ENCODE peak calls at places on chromosomes 6 and 20, in nine cellular contexts. K is SK-N-SH, R is left ventricle myocardium inferior, D is osteocyte, S is B cell, L is glutamatergic neuron, N is Panc1, P is OCI-LY7, A is A673. Y is an unnamed sample.
A peak's percentile ranks its signal among the peaks of the same experiment; 100 is the strongest.

GRCh38 chr6:52725133-52725529 is 38.1 kb downstream of the GSTA2 start:
- DNase-seq in K (no peak), R (no peak), D (no peak), S (no peak), L (no peak), N (no peak), P (no peak), A (no peak), Y (no peak)

GRCh38 chr20:50967621-50968020 is 9.0 kb downstream of the MOCS3 start:
- DNase-seq in K (no peak), R (no peak), D (peak; percentile 62), S (no peak), L (peak; percentile 66), N (no peak), P (no peak), A (no peak), Y (no peak)

GRCh38 chr6:113411006-113411405 is 446.1 kb upstream of the MARCKS start:
- DNase-seq in K (no peak), R (no peak), D (no peak), S (no peak), L (no peak), N (no peak), P (no peak), A (no peak), Y (no peak)

GRCh38 chr6:5333653-5334052 is 72.3 kb downstream of the FARS2 start:
- DNase-seq in K (no peak), R (no peak), D (no peak), S (no peak), L (no peak), N (no peak), P (no peak), A (no peak), Y (no peak)

GRCh38 chr6:37021356-37022129 is 16.1 kb downstream of the FGD2 start:
- DNase-seq in K (no peak), R (no peak), D (no peak), S (no peak), L (no peak), N (no peak), P (peak; percentile 45), A (peak; percentile 43), Y (no peak)

GRCh38 chr6:122734529-122735203 is 44.9 kb upstream of the FABP7 start:
- DNase-seq in K (no peak), R (no peak), D (no peak), S (no peak), L (no peak), N (no peak), P (no peak), A (no peak), Y (no peak)

GRCh38 chr6:22236626-22237414 is 60.0 kb downstream of the PRL start:
- DNase-seq in K (no peak), R (no peak), D (no peak), S (no peak), L (no peak), N (no peak), P (no peak), A (no peak), Y (no peak)

GRCh38 chr20:3794701-3795420 is 1.2 kb upstream of the CDC25B start:
- DNase-seq in K (peak; percentile 10), R (no peak), D (no peak), S (no peak), L (no peak), N (no peak), P (no peak), A (no peak), Y (no peak)

DNA sequence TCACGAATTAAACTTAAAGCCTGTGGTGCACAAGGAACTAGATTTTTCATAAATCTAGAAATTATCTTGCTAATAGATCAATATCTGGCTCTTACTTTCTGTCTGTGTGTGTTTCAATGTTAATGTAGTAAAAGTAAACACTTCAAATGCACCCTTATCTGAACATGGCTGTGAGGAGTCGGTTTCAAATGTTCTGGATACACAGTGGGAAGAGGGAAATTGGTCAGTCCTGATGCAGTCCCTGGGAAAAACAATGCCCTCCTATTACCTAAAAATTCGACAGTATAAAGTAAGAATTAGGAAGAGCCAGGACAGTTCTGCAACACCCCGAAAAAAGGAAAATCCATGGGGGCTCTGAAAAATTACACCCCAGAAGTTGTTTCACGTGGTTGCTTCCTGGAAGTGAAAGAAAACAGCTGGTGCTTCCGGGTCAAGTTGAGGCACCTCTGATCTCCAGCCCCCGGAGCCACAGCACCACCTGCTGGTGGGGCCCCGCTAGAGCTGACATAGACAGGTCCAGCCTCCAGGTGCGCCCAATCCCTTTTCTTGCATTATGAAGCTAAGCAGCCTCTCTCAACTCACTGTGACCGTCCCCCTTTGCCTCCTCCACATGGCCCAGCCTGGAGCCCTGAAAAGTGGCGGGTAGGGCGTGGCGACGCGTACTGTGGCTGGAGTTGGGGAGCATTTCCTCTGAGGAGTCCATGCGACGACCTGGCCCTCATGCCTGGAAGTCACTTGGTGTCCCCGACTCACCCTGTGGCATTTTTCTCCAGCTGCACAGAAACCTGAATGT is 8.3 kb downstream of the SEMG2 start:
- DNase-seq in K (peak; percentile 12), R (no peak), D (no peak), S (peak; percentile 29), L (no peak), N (no peak), P (peak; percentile 51), A (peak; percentile 61), Y (no peak)
- TF ChIP-seq CTCF in K (peak; percentile 40), R (peak; percentile 28), D (peak; percentile 38), S (peak; percentile 33), L (no peak), N (peak; percentile 84), P (peak; percentile 82), A (peak; percentile 84), Y (peak; percentile 56)

GRCh38 chr6:35970181-35970580 is 49.3 kb upstream of the SRPK1 start:
- DNase-seq in K (no peak), R (no peak), D (no peak), S (no peak), L (no peak), N (no peak), P (no peak), A (no peak), Y (no peak)

GRCh38 chr6:35967059-35967769 is 46.3 kb upstream of the SRPK1 start:
- DNase-seq in K (no peak), R (no peak), D (no peak), S (no peak), L (no peak), N (no peak), P (no peak), A (no peak), Y (no peak)

GRCh38 chr6:35972471-35972985 is 51.6 kb upstream of the SRPK1 start:
- DNase-seq in K (peak; percentile 24), R (no peak), D (no peak), S (no peak), L (peak; percentile 43), N (no peak), P (no peak), A (peak; percentile 11), Y (peak; percentile 2)

GRCh38 chr6:35973670-35974222 is 50.7 kb downstream of the SLC26A8 start:
- DNase-seq in K (no peak), R (no peak), D (no peak), S (no peak), L (no peak), N (no peak), P (no peak), A (no peak), Y (no peak)

GRCh38 chr6:35969676-35970075 is 48.8 kb upstream of the SRPK1 start:
- DNase-seq in K (no peak), R (no peak), D (no peak), S (no peak), L (no peak), N (no peak), P (no peak), A (no peak), Y (no peak)
- TF ChIP-seq CTCF in K (no peak), R (no peak), D (no peak), S (no peak), L (no peak), N (no peak), P (no peak), A (no peak), Y (no peak)

DNA sequence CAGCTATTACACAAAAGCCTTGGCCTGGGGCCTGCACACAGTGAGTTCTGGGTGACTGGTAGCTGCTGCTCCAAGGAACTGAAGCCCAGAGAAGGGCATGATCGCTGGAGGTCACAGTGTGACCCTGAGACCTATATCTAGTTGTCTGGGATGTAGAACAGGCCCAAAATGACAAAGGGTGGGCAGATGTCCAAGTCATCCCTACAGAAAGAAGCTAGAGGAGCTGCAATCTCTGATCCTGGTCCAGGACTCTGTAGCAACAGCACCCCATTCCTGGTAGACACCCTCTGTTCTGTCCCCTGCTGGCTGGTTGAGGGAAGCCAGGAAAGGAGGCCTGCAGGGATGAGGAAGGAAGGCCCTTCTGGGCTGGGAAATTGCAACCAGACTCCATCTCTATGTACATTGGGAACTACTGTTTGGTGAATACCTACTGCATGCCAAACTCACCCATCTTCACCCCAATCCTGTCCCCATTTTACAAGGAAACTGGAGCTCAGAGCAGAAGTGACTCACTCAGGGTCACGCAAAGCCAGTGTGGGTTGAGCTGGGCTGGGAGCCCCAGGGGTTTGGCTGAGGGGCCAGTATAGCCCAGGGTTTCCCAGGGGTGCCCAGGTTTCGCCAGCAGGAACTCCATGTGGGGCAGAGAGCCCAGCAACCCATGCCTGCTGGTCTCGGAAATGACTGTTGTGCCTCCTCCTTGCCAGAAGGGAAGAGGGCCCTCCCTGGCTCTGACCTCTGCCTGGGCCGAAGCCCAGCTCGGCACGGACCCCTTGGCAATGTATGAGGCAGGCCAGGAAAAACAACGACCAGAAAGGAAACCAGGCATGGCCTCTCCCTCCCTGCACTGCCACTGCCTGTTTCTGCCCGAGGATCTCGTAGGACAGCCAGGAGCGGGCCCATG is 44.9 kb upstream of the TLDC2 start:
- DNase-seq in K (peak; percentile 61), R (peak; percentile 80), D (no peak), S (no peak), L (no peak), N (no peak), P (no peak), A (no peak), Y (no peak)
- TF ChIP-seq CTCF in K (peak; percentile 33), R (peak; percentile 63), D (no peak), S (no peak), L (no peak), N (no peak), P (peak; percentile 33), A (peak; percentile 9), Y (peak; percentile 23)

GRCh38 chr6:31473244-31473643 is 24.7 kb upstream of the MICB start:
- DNase-seq in K (no peak), R (no peak), D (peak; percentile 2), S (no peak), L (no peak), N (no peak), P (no peak), A (no peak), Y (no peak)

GRCh38 chr6:31472259-31472658 is 25.7 kb upstream of the MICB start:
- DNase-seq in K (no peak), R (no peak), D (no peak), S (no peak), L (no peak), N (no peak), P (no peak), A (no peak), Y (no peak)

GRCh38 chr6:31473780-31474725 is 23.9 kb upstream of the MICB start:
- DNase-seq in K (no peak), R (no peak), D (peak; percentile 65), S (no peak), L (no peak), N (no peak), P (no peak), A (peak; percentile 29), Y (no peak)

GRCh38 chr6:31476515-31477139 is 21.3 kb upstream of the MICB start:
- DNase-seq in K (no peak), R (no peak), D (no peak), S (no peak), L (no peak), N (no peak), P (peak; percentile 65), A (no peak), Y (no peak)

DNA sequence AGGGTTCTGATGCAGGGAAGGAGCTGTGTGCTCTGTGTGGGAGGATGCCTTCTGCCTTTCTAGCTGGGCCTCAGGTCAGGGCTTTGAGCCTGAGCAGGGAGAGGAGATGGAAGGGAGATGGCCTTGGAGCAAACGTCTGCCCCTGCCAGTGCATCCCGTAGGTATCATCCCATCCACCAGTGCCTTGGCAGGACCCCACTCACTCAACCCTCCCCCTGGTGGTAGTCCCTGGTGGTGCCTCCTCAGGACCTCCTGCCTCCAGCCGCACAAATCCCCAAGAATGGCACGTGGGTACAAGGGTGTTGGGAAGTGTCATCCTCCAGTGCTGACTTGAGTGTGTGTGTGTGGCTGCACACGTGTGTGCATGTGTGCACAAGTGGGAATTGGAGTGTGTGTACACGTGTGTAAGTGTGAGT is 23.1 kb upstream of the MICB start:
- DNase-seq in K (peak; percentile 49), R (no peak), D (peak; percentile 79), S (no peak), L (no peak), N (no peak), P (no peak), A (peak; percentile 34), Y (no peak)
- TF ChIP-seq CTCF in K (peak; percentile 37), R (peak; percentile 20), D (peak; percentile 20), S (peak; percentile 21), L (peak; percentile 53), N (no peak), P (peak; percentile 58), A (peak; percentile 50), Y (peak; percentile 37)